ENCODE peak calls at places on chromosomes 6 and 20, in seven cellular contexts. B, L, R, J, C, F and N are unnamed samples.

GRCh38 chr6:36177166-36177565 is 19.4 kb upstream of the BRPF3 start:
- DNase-seq in R (no peak), B (no peak), L (no peak), F (no peak), C (no peak), J (no peak), N (no peak)

GRCh38 chr6:157768304-157768703 is 54.7 kb upstream of the SNX9 start:
- DNase-seq in B (peak), J (no peak), R (no peak), C (no peak), F (no peak), L (no peak), N (no peak)

GRCh38 chr20:4068708-4069107 is 53.4 kb upstream of the RNF24 start:
- DNase-seq in B (no peak), J (no peak), F (no peak), R (no peak), L (no peak), C (peak), N (no peak)

GRCh38 chr6:137093183-137094069 is 48.7 kb upstream of the IL20RA start:
- DNase-seq in B (no peak), J (no peak), C (no peak), L (no peak), F (no peak), R (no peak), N (no peak)

GRCh38 chr6:38346291-38347079 is 293.2 kb downstream of the BTBD9 start:
- DNase-seq in B (no peak), C (no peak), R (no peak), F (no peak), L (no peak), J (no peak), N (no peak)

GRCh38 chr20:5039255-5039657 is 37.9 kb upstream of the SLC23A2 start:
- DNase-seq in R (no peak), J (no peak), B (peak), C (no peak), F (no peak), L (no peak), N (no peak)

GRCh38 chr6:162750776-162751175 is 23.0 kb downstream of the PACRG start:
- DNase-seq in B (no peak), F (no peak), C (no peak), R (no peak), L (peak), J (no peak), N (no peak)

GRCh38 chr6:151160869-151161268 is 78.9 kb upstream of the AKAP12 start:
- DNase-seq in J (no peak), C (no peak), R (no peak), L (peak), B (no peak), F (no peak), N (peak)

GRCh38 chr6:138393871-138394783 is 9.9 kb upstream of the HEBP2 start:
- DNase-seq in F (no peak), J (no peak), B (no peak), C (no peak), L (no peak), R (no peak), N (no peak)

GRCh38 chr20:44423480-44423879 is 52.2 kb upstream of the TTPAL start:
- DNase-seq in R (no peak), L (no peak), B (no peak), F (no peak), J (no peak), C (no peak), N (peak)

GRCh38 chr6:36660771-36661471 is 17.6 kb upstream of the CDKN1A start:
- DNase-seq in L (no peak), C (peak), J (no peak), F (no peak), R (no peak), B (no peak), N (no peak)

GRCh38 chr6:111651185-111652034 is 45.7 kb upstream of the TRAF3IP2 start:
- DNase-seq in F (no peak), B (no peak), C (no peak), R (no peak), J (no peak), L (no peak), N (no peak)

GRCh38 chr20:35344354-35344837 is 52.2 kb upstream of the FAM83C start:
- DNase-seq in J (peak), B (no peak), F (no peak), L (peak), R (no peak), C (peak), N (no peak)

GRCh38 chr6:43985329-43985728 is 141.9 kb downstream of the MRPL14 start:
- DNase-seq in F (no peak), L (peak), J (no peak), B (no peak), R (no peak), C (no peak), N (no peak)

GRCh38 chr20:5654557-5654956 is 95.6 kb upstream of the SHLD1 start:
- DNase-seq in L (peak), R (no peak), C (peak), F (no peak), B (no peak), J (no peak), N (peak)

GRCh38 chr6:168823397-168824020 is 382.5 kb downstream of the SMOC2 start:
- DNase-seq in C (no peak), F (no peak), R (no peak), B (no peak), J (no peak), L (no peak), N (no peak)

GRCh38 chr6:150418825-150419594 is 50.2 kb downstream of the IYD start:
- DNase-seq in C (peak), J (peak), B (no peak), R (peak), L (peak), F (peak), N (peak)

GRCh38 chr6:125310994-125311649 is 9.4 kb upstream of the HDDC2 start:
- DNase-seq in C (peak), B (no peak), R (peak), F (no peak), J (peak), L (peak), N (peak)

GRCh38 chr6:159692303-159693127 is 526 bp downstream of the SOD2 start:
- DNase-seq in B (no peak), R (no peak), C (peak), L (peak), J (peak), F (no peak), N (peak)

GRCh38 chr6:159695984-159696383 is 2.9 kb upstream of the SOD2 start:
- DNase-seq in J (no peak), F (no peak), C (no peak), B (no peak), L (no peak), R (no peak), N (no peak)

GRCh38 chr6:159693128-159693893 is at the start of gene SOD2:
- DNase-seq in R (peak), F (peak), C (peak), L (peak), J (peak), B (no peak), N (peak)

GRCh38 chr6:159691963-159692287 is 1.1 kb downstream of the SOD2 start:
- DNase-seq in L (peak), B (no peak), J (no peak), C (peak), F (no peak), R (no peak), N (no peak)

GRCh38 chr6:159693894-159694545 is 979 bp upstream of the SOD2 start:
- DNase-seq in J (no peak), F (no peak), L (peak), C (peak), B (no peak), R (no peak), N (no peak)
- TF ChIP-seq JUND in J (no peak), F (no peak), L (no peak), C (no peak), B (no peak), R (no peak), N (no peak)

GRCh38 chr20:59001449-59002171 is 5.4 kb downstream of the CTSZ start:
- DNase-seq in B (no peak), L (no peak), J (no peak), F (no peak), C (no peak), R (no peak), N (no peak)

GRCh38 chr20:59002388-59002787 is 4.7 kb downstream of the CTSZ start:
- DNase-seq in C (no peak), J (no peak), F (no peak), B (no peak), R (no peak), L (no peak), N (no peak)

GRCh38 chr20:59004493-59004762 is 2.6 kb downstream of the CTSZ start:
- DNase-seq in F (no peak), B (no peak), R (no peak), L (no peak), C (no peak), J (no peak), N (no peak)

GRCh38 chr20:59003836-59004492 is 3.1 kb downstream of the CTSZ start:
- DNase-seq in B (no peak), C (no peak), L (no peak), R (no peak), J (no peak), F (no peak), N (no peak)

DNA sequence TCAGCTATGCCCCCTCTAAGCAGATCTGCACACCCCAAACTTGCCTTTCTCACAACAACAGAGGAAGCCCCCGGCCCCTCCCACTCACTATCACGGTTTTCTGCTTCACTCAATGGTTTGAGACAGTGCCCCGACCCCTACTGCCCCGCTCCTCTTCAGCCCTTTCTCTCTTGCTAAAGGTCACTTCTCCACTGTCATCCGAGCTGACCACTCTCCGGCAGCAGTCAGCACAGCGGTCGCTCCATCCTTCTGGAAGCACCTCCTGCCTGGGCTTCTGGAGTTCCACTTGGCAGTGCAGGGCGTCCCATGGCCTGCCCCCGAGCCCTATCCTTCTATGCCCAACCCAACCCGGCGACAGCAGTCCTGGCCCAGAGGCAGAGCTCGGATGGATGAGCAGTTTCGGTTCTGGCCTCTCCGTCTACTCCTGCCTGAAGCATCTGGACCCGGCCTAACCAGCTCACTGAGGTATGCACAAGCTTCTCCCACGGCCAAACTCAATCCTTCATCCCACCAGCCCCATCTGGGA is 4.1 kb downstream of the CTSZ start:
- DNase-seq in C (no peak), L (no peak), R (no peak), B (no peak), F (no peak), J (no peak), N (no peak)
- TF ChIP-seq JUND in C (no peak), L (no peak), R (no peak), B (no peak), F (no peak), J (no peak), N (no peak)

DNA sequence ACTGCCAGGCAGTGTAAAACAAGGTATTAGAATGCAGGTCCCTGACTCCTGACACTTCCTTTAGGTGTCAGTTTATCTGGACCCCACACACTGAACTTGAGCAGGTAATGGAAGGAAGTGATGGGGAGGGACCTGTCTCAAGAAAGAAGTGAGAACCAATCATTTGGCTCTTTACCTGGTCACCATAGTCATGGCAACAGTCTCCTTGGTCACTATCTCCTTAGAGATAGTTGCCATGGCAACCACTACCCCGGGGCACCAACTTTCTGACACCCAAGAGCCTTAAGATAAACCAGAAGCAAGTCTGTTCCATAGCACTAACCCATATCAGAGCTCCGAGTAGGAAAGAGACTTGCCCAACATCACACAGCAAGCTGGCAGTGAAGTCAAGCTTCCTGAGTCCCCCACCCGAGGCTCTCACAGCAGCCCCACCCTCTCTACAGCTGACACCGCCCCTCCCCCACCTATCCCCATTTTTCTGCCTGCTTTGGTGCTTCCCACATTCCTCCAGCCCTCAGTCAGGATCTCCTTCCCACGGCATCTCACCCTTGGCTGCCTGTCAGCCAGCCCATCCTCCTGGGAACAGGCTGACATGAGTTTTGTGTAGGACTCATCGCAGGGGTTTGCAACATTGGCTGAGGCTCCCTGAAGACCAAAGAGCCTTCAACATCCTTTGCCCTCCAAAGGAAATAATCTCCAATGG is 16.3 kb upstream of the HM13 start:
- DNase-seq in L (no peak), R (peak), J (no peak), C (peak), B (no peak), F (no peak), N (peak)
- TF ChIP-seq JUND in L (no peak), R (no peak), J (no peak), C (no peak), B (no peak), F (no peak), N (no peak)

DNA sequence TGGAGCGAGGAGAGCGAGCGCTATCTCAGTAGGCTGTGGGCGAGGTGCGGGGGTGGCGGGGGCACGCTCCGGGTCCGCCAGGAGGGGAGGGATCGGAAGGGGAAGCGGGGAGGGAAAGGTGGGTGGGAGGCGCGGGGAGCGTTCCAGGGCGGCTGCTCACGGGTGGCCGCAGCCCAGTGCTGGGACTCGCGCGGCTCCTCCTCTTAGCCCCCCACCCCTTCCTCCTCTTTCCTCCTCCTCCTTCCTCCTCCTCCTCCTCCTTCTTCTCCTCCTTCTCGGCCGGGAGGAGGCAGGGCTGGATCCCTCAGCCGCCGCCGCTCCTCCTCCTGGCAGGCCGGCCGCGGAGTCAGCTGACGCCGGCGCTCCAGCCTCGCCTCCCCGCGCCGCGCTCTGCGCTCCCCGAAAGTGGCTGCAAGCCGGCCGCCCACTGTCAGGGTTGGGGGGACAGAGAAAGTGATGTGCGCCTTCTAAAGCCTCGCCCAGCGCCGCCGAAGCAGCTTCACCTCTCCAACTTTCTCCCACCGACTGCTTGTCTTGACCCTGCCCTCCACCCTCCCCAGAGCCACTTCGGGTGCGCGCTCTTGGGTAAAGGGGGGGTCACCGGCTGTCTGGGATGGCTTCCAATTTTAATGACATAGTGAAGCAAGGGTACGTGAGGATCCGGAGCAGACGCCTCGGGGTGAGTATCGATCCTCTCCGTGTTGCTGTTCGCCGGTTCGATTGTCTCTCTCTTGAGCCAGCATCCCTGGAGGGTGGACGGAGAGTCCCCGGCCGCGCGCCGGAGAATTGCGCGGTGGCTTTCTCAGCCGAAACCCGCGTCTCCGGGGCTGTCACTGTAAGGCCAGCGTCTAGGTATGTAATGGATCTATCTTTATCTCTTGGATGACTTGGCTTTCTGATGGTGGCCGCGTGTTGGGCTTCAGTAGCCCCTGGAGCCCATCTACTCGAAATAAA is at the start of gene DOK5:
- DNase-seq in C (no peak), F (no peak), B (no peak), R (no peak), L (no peak), J (peak), N (no peak)
- TF ChIP-seq JUND in C (no peak), F (no peak), B (no peak), R (no peak), L (no peak), J (no peak), N (no peak)

GRCh38 chr6:72709436-72709835 is 87.6 kb downstream of the KCNQ5 start:
- DNase-seq in L (no peak), J (no peak), C (no peak), R (no peak), F (no peak), B (no peak), N (no peak)

GRCh38 chr6:72703093-72703492 is 81.2 kb downstream of the KCNQ5 start:
- DNase-seq in L (no peak), F (no peak), R (no peak), J (no peak), C (peak), B (no peak), N (no peak)

GRCh38 chr6:72699142-72699541 is 77.3 kb downstream of the KCNQ5 start:
- DNase-seq in F (no peak), L (no peak), J (no peak), B (no peak), C (no peak), R (no peak), N (no peak)

GRCh38 chr6:72702421-72702820 is 80.6 kb downstream of the KCNQ5 start:
- DNase-seq in F (no peak), C (no peak), J (no peak), R (no peak), B (no peak), L (no peak), N (no peak)

DNA sequence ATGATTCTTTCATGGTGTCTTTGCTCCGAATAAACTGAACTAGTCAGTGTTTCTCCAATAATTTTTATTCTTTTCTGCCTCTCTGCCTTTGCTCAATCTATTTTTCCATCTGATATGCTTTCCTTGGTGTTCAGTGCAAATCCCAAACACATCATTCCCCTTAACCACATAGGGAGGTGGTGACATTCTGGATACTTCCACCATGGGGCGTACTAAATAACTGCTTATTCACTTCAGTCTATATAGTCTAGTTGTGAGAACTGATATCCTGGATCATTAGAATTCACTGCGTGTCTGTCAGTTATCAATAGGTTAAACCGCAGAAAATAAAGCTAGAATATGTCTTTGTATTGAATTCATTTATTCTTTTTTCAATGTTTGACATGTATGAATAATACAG is 83.1 kb downstream of the KCNQ5 start:
- DNase-seq in C (no peak), B (no peak), L (peak), F (no peak), R (no peak), J (peak), N (no peak)
- TF ChIP-seq JUND in C (no peak), B (no peak), L (no peak), F (no peak), R (no peak), J (no peak), N (no peak)

DNA sequence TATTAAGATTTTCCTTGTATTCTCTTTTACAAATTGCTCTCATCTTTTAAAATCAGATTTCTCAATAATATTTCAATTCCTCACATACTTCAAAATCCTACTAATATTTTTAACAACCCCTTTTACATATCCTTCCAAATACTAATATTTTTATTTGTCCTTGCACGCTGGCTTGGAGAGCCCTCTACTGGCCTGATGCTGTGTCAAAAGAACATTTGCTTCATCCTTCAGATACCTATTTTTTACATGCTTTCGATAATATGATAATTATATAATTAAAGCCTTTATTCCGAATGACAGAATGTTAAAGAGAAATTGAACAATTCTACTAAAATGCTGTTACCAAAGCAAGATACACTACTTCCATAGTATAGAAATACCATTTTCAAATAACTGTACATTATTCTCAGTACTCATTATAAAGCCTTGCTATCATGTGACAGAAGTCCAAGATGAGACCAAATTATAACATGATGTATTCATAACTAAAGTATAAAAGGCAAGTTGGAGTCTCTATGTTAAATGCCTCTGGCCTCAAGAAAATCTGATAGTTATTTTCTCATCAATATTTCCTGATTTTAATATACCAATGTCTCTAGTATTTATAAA is 39.0 kb upstream of the PLN start:
- DNase-seq in L (peak), C (no peak), R (peak), J (peak), B (no peak), F (no peak), N (peak)
- TF ChIP-seq JUND in L (no peak), C (no peak), R (no peak), J (no peak), B (no peak), F (no peak), N (no peak)

DNA sequence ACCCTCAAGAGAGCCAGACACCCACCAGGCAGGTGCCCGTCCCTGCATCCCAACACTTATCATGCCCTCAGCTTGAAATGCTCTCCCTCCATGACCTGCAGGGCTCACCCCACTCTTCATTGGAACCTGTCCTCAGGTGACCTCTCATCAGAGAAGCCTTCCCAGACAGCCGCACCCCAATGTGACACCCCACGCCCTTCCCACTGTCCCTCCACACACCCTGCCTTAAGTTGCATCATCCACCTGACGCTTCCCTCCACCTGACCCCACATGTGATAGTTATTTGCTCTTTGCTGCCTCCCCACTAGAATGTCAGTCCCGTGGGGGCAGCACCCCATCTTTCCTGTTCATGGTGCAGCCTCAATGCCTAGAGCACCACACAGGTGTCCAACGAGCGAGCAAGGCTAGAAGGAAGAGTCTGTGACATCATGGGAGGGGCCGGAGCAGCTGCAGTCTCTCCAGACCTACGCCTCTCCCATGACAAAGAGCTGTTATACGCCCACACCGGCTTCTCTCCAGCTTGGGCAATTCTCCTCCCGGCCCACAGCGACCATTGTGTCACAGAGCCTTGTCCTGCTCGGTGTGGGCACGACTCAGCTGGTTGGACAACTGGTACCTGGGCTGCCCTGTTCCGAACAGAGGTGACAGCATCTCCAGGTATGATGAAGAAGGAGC is 58.2 kb downstream of the NFATC2 start:
- DNase-seq in R (no peak), C (no peak), B (no peak), L (no peak), F (no peak), J (no peak), N (no peak)
- TF ChIP-seq JUND in R (no peak), C (no peak), B (no peak), L (no peak), F (no peak), J (no peak), N (no peak)